ENCODE peak calls at places on chromosomes 2 and 18, in six cellular contexts. W, H, Y, K, E and Q are unnamed samples.

GRCh38 chr2:187390891-187391290 is 57.2 kb downstream of the CALCRL start:
- DNase-seq in W (no peak), K (no peak), H (peak), Y (no peak), E (no peak), Q (no peak)

GRCh38 chr2:232235716-232236115 is 142.8 kb upstream of the ALPP start:
- DNase-seq in K (no peak), H (no peak), E (no peak), W (no peak), Y (no peak), Q (no peak)

GRCh38 chr2:23545391-23545790 is 160.4 kb downstream of the KLHL29 start:
- DNase-seq in H (peak), Y (no peak), K (no peak), W (no peak), E (no peak), Q (no peak)

GRCh38 chr2:12778369-12778768 is 61.6 kb downstream of the TRIB2 start:
- DNase-seq in E (no peak), H (no peak), Y (no peak), W (no peak), K (no peak), Q (no peak)

GRCh38 chr2:120525056-120526046 is 179.4 kb downstream of the INHBB start:
- DNase-seq in Y (no peak), W (peak), H (no peak), K (no peak), E (no peak), Q (no peak)

GRCh38 chr2:128026422-128027277 is 1.2 kb downstream of the SAP130 start:
- DNase-seq in K (peak), H (no peak), W (no peak), Y (peak), E (no peak), Q (no peak)

GRCh38 chr2:163375472-163375871 is 360.3 kb downstream of the FIGN start:
- DNase-seq in E (no peak), Y (no peak), W (no peak), K (no peak), H (no peak), Q (no peak)

GRCh38 chr2:85713836-85714235 is 19.7 kb downstream of the GNLY start:
- DNase-seq in Y (no peak), K (no peak), E (no peak), H (no peak), W (no peak), Q (no peak)

GRCh38 chr2:233713262-233713615 is 532 bp downstream of the UGT1A5 start:
- DNase-seq in K (no peak), E (no peak), H (no peak), W (no peak), Y (no peak), Q (no peak)

GRCh38 chr18:8948471-8949149 is 153.9 kb upstream of the NDUFV2 start:
- DNase-seq in K (peak), Y (no peak), W (no peak), E (no peak), H (peak), Q (no peak)

GRCh38 chr2:28750316-28751101 is 1.1 kb upstream of the PPP1CB start:
- DNase-seq in W (no peak), K (peak), E (no peak), H (no peak), Y (no peak), Q (no peak)

GRCh38 chr2:28751956-28752607 is 452 bp downstream of the PPP1CB start:
- DNase-seq in K (peak), E (no peak), H (no peak), Y (peak), W (peak), Q (no peak)

GRCh38 chr2:28753043-28753683 is 1.5 kb downstream of the PPP1CB start:
- DNase-seq in E (peak), H (peak), W (peak), Y (no peak), K (peak), Q (peak)

GRCh38 chr2:28752608-28752984 is 966 bp downstream of the PPP1CB start:
- DNase-seq in H (no peak), E (no peak), K (no peak), Y (no peak), W (no peak), Q (no peak)

DNA sequence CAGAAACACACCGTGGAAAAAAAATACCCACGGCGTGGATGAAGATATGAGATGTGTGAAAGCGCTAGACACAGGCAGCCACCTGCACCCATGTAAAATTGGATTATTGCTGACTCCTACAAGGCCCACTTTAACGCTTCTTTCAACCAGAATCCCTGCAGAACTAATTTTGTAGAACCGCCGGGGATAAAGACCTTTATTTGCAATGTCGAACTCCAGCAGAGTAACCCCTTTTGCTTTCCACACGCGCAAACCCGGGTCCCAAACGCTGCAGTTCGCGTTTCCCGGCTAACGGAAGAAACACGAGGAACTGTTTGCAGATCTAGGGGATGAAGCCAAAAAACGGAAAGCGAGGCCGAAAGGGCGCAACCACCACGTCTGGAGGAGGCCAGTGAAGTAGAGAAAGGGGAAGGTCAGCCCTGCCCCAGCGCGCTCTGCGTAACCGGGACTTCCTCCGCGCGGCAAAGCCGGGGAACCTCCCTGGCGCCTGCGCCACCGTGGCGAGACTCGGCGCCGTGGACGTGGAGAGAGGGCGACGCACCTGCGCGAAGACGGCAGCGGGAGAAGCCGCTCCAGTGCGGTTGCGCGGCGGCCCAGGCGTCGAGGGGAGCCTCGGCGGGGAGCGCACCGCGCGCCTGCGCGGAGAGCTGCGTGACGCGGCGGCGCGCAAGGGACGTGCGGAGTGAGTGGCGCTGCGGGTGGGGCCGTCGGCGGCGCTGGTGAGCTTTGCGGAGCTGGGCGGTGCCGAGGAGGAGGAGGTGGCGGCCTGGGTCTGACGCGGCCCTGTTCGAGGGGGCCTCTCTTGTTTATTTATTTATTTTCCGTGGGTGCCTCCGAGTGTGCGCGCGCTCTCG is at the start of gene PPP1CB:
- DNase-seq in W (peak), K (peak), H (peak), E (peak), Y (peak), Q (peak)
- TF ChIP-seq POLR2A in W (peak), K (peak), H (peak), E (peak), Y (no peak), Q (no peak)

DNA sequence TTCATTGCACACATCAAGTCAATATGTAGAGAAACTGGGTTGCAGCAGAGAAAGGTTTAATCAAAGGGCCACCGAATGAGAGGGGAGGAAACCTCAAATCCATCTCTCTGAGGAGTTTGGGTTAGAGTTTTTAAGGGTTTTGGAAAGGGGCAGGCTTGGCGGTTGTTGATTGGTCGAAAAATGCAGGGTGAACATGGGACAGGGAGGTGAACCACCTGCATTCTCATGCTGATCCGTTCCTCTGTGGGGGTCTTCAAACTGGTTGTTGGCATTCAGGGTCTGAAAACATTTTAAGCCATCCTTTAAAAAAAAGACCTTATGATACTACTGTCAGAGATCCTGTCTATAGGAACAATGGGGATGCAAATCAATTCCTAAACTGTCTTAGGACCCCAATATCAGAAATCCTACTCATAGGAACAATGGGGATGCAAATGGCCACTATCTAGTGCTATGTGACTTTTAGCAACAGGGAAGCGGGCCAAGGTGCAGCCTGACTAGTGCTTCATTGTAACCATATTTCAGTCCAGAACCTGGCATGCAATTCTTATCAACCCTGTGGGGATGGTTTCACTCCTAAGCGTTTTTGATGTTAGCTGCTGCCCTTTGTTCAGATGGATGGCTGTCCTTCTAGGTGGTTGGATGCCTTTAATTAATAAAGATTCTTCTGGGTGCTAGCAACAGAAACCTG is 120.1 kb upstream of the MGAT5 start:
- DNase-seq in E (no peak), W (no peak), K (no peak), H (no peak), Y (no peak), Q (no peak)
- H3K4me3 ChIP-seq in E (no peak), W (no peak), K (no peak), H (no peak), Y (no peak), Q (no peak)

GRCh38 chr2:206083602-206084467 is 2.1 kb downstream of the INO80D start:
- DNase-seq in Y (no peak), W (no peak), H (no peak), K (peak), E (no peak), Q (no peak)
- TF ChIP-seq POLR2A in Y (no peak), W (no peak), H (no peak), K (no peak), E (no peak), Q (no peak)

GRCh38 chr2:9630001-9630749 is 622 bp downstream of the YWHAQ start:
- DNase-seq in E (peak), K (peak), H (peak), W (peak), Y (no peak), Q (peak)

GRCh38 chr2:9631484-9631819 is 655 bp upstream of the YWHAQ start:
- DNase-seq in E (no peak), H (no peak), Y (no peak), K (no peak), W (no peak), Q (no peak)

GRCh38 chr2:9630750-9631483 is at the start of gene YWHAQ:
- DNase-seq in Y (peak), E (peak), H (peak), W (peak), K (peak), Q (peak)

GRCh38 chr2:9629222-9630000 is 1.4 kb downstream of the YWHAQ start:
- DNase-seq in Y (no peak), W (peak), H (no peak), K (peak), E (no peak), Q (no peak)

GRCh38 chr2:9627310-9627709 is 3.5 kb downstream of the YWHAQ start:
- DNase-seq in Y (no peak), H (no peak), K (peak), E (no peak), W (no peak), Q (no peak)
- H3K4me3 ChIP-seq in Y (no peak), H (peak), K (no peak), E (no peak), W (no peak), Q (no peak)

GRCh38 chr2:217928324-217929293 is 74.2 kb downstream of the TNS1 start:
- DNase-seq in W (peak), K (no peak), H (no peak), E (peak), Y (no peak), Q (no peak)
- TF ChIP-seq POLR2A in W (peak), K (no peak), H (no peak), E (no peak), Y (no peak), Q (no peak)